ENCODE peak calls at places on chromosome 18, in five cellular contexts. D, O, N, S and Y are unnamed samples.

GRCh38 chr18:12516049-12516677 is 108.4 kb downstream of the PRELID3A start:
- DNase-seq in D (no peak), O (no peak), N (no peak), S (peak; percentile 54), Y (no peak)

GRCh38 chr18:2706903-2707302 is 51.4 kb downstream of the SMCHD1 start:
- DNase-seq in D (no peak), O (no peak), N (no peak), S (no peak), Y (no peak)

GRCh38 chr18:24544141-24544498 is 83.7 kb downstream of the HRH4 start:
- DNase-seq in D (no peak), O (no peak), N (no peak), S (peak; percentile 58), Y (no peak)

GRCh38 chr18:79753391-79753851 is 44.3 kb upstream of the KCNG2 start:
- DNase-seq in D (no peak), O (no peak), N (no peak), S (no peak), Y (no peak)

GRCh38 chr18:33923980-33924379 is 300.7 kb downstream of the NOL4 start:
- DNase-seq in D (no peak), O (no peak), N (no peak), S (no peak), Y (no peak)

GRCh38 chr18:45004531-45004930 is 323.8 kb downstream of the SETBP1 start:
- DNase-seq in D (no peak), O (no peak), N (no peak), S (no peak), Y (no peak)

GRCh38 chr18:45166341-45167108 is 448.8 kb upstream of the SLC14A2 start:
- DNase-seq in D (no peak), O (no peak), N (no peak), S (no peak), Y (no peak)

GRCh38 chr18:9838144-9838877 is 47.5 kb upstream of the TXNDC2 start:
- DNase-seq in D (no peak), O (no peak), N (no peak), S (peak; percentile 15), Y (no peak)

GRCh38 chr18:12492907-12493306 is 85.2 kb downstream of the PRELID3A start:
- DNase-seq in D (no peak), O (no peak), N (no peak), S (no peak), Y (no peak)

GRCh38 chr18:26563024-26563423 is 14.7 kb upstream of the KCTD1 start:
- DNase-seq in D (no peak), O (no peak), N (no peak), S (no peak), Y (no peak)

GRCh38 chr18:61589724-61590065 is 256.5 kb downstream of the CDH20 start:
- DNase-seq in D (no peak), O (no peak), N (no peak), S (peak; percentile 78), Y (no peak)

GRCh38 chr18:77049938-77050337 is 82.6 kb downstream of the MBP start:
- DNase-seq in D (no peak), O (no peak), N (no peak), S (no peak), Y (no peak)

GRCh38 chr18:21305621-21306020 is 63.6 kb downstream of the GREB1L start:
- DNase-seq in D (no peak), O (no peak), N (no peak), S (no peak), Y (no peak)

GRCh38 chr18:66764225-66764624 is 160.3 kb upstream of the CDH19 start:
- DNase-seq in D (no peak), O (no peak), N (no peak), S (no peak), Y (no peak)

GRCh38 chr18:71878226-71878625 is 665.9 kb downstream of the CBLN2 start:
- DNase-seq in D (no peak), O (no peak), N (no peak), S (no peak), Y (no peak)

GRCh38 chr18:62848946-62849345 is 133.6 kb downstream of the PHLPP1 start:
- DNase-seq in D (no peak), O (no peak), N (no peak), S (no peak), Y (no peak)

GRCh38 chr18:2963048-2963447 is 49.9 kb downstream of the LPIN2 start:
- DNase-seq in D (peak; percentile 44), O (no peak), N (no peak), S (no peak), Y (peak; percentile 81)

GRCh38 chr18:48784654-48785053 is 166.1 kb downstream of the SMAD7 start:
- DNase-seq in D (no peak), O (no peak), N (no peak), S (no peak), Y (no peak)

GRCh38 chr18:36786686-36787085 is 42.1 kb downstream of the TPGS2 start:
- DNase-seq in D (no peak), O (peak; percentile 60), N (no peak), S (no peak), Y (no peak)

GRCh38 chr18:3212636-3213035 is 7.1 kb downstream of the MYOM1 start:
- DNase-seq in D (no peak), O (no peak), N (no peak), S (no peak), Y (no peak)

GRCh38 chr18:8959551-8960135 is 142.9 kb upstream of the NDUFV2 start:
- DNase-seq in D (no peak), O (no peak), N (no peak), S (no peak), Y (no peak)

GRCh38 chr18:984004-984403 is 79.3 kb downstream of the ADCYAP1 start:
- DNase-seq in D (no peak), O (no peak), N (no peak), S (no peak), Y (no peak)

GRCh38 chr18:49230331-49230730 is 230.1 kb downstream of the DYM start:
- DNase-seq in D (no peak), O (no peak), N (no peak), S (no peak), Y (no peak)

GRCh38 chr18:69564602-69565001 is 163.9 kb downstream of the DOK6 start:
- DNase-seq in D (no peak), O (no peak), N (no peak), S (no peak), Y (no peak)

GRCh38 chr18:41745166-41746049 is 209.6 kb upstream of the PIK3C3 start:
- DNase-seq in D (no peak), O (no peak), N (peak; percentile 15), S (peak; percentile 17), Y (no peak)